ENCODE peak calls at places on chromosomes 4 and X, in eight cellular contexts. K, J, L, F, H, Z, Y and P are unnamed samples.

GRCh38 chr4:15194520-15194919 is 192.2 kb downstream of the CPEB2 start:
- DNase-seq in F (no peak), K (no peak), L (no peak), H (no peak), J (no peak), Y (no peak), Z (no peak), P (no peak)

GRCh38 chr4:16231570-16232252 is 5.4 kb upstream of the TAPT1 start:
- DNase-seq in L (no peak), Y (no peak), J (no peak), Z (no peak), F (no peak), K (no peak), H (no peak), P (no peak)

GRCh38 chrX:24672701-24673190 is 21.0 kb upstream of the POLA1 start:
- DNase-seq in L (no peak), J (no peak), F (peak; percentile 63), Y (no peak), K (no peak), H (peak; percentile 52), Z (no peak), P (no peak)

GRCh38 chr4:2094545-2094944 is 35.4 kb downstream of the NAT8L start:
- DNase-seq in H (no peak), Z (no peak), Y (no peak), K (no peak), L (no peak), J (no peak), F (no peak), P (no peak)

GRCh38 chrX:154092371-154092770 is 5.1 kb downstream of the MECP2 start:
- DNase-seq in J (no peak), K (no peak), L (no peak), F (no peak), H (no peak), Z (no peak), Y (no peak), P (no peak)

GRCh38 chrX:80550722-80551121 is 130.5 kb downstream of the TENT5D start:
- DNase-seq in Z (no peak), Y (peak; percentile 43), H (no peak), L (no peak), K (no peak), J (no peak), F (peak; percentile 6), P (no peak)

GRCh38 chrX:69093960-69094935 is 71.0 kb downstream of the PJA1 start:
- DNase-seq in Z (peak; percentile 31), L (no peak), J (no peak), H (peak; percentile 39), Y (peak; percentile 76), F (peak; percentile 54), K (peak; percentile 74), P (no peak)

GRCh38 chr4:10879411-10880110 is 195.0 kb upstream of the CLNK start:
- DNase-seq in J (no peak), Z (peak; percentile 50), F (no peak), L (no peak), H (no peak), K (no peak), Y (no peak), P (no peak)

GRCh38 chr4:105957680-105958079 is 62.4 kb downstream of the NPNT start:
- DNase-seq in F (peak; percentile 24), Z (no peak), J (no peak), K (no peak), L (no peak), H (no peak), Y (no peak), P (no peak)

GRCh38 chrX:135484636-135485289 is 35.7 kb upstream of the INTS6L start:
- DNase-seq in Y (peak; percentile 27), Z (peak; percentile 20), J (no peak), K (no peak), H (no peak), L (no peak), F (peak; percentile 18), P (no peak)

GRCh38 chr4:117773067-117773946 is 261.0 kb upstream of the NDST3 start:
- DNase-seq in Z (no peak), H (no peak), Y (no peak), L (no peak), F (no peak), K (no peak), J (no peak), P (no peak)

DNA sequence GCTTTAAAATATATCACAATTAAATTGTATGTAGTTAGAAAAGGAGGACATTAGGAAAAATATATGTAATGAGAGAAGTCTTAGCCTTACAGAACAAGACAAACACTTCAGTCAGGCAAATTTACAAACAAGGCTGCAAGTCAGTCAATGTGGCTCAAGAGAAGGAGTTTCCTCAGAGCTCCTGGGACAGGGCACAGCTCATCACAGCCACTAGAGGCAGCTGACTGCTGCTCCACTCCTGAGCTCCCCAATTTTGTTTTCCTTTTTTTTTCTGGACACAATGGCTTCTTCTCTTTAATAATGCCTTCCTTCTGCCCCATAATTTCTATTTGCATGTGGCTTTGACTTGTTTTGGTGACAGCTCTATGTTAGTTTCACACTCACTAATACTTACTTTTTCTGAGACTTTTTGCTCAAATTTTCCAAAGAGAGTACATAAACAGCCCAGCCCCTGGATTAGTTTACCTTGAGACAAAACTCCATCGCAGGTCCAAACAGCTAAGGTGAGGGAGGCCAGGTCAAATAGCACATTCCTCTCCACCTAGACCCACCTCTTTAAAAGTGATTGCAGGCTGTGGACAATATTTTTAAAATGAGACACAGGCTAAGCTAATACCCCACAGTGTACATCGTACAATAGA is 850.4 kb upstream of the FRG1 start:
- DNase-seq in F (peak; percentile 3), H (no peak), Y (peak; percentile 80), L (no peak), K (no peak), Z (peak; percentile 9), J (no peak), P (no peak)
- TF ChIP-seq CTCF in F (peak; percentile 32), H (peak; percentile 68), Y (peak; percentile 74), L (peak; percentile 5), K (no peak), Z (peak; percentile 53), J (no peak), P (peak; percentile 33)

DNA sequence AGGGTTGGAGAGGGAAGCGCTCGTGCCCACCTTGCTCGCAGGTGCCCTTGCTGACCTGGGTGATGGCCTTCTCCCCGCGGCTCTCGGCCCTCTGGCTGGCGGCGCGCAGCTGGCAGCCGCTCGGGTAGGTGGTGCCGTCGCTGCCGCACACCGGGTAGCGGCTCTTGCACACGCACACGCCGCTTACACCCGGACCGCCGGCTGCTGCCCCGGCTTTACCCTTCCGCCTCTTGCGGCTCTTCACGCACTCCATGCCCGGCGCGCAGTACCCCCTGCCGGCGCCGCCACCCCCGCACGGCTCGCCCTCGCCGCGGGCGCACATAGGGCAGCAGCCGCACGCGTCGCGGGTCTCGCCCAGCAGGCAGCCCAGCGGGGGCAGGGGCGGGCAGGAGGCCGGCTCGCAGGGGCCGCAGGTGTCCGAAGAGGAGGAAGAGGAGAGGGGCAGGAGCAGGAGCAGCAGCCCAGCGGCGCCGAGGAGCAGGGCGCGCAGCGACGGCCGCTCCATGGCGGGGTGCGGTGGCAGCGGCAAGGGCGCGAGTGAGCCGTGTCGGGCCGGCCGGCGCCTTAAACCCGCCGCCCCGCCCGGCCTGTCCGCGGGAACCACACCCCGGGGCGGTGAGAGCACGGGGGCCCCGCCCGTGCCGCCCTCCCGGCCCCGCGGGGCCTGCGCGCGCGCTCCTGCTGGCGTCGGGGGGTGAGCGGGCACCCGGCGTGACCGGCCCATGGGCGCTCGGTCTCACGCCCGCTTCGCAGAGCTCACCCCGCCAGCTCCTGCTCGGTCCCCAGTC is at the start of gene IGFBP7:
- DNase-seq in L (peak; percentile 51), J (peak; percentile 87), Z (no peak), H (peak; percentile 9), Y (peak; percentile 47), K (peak; percentile 83), F (peak; percentile 63), P (no peak)
- TF ChIP-seq CTCF in L (no peak), J (no peak), Z (peak; percentile 34), H (peak; percentile 21), Y (no peak), K (no peak), F (no peak), P (no peak)

GRCh38 chr4:153137168-153137567 is 67.1 kb upstream of the TRIM2 start:
- DNase-seq in H (no peak), J (no peak), F (no peak), K (no peak), Z (peak; percentile 77), Y (no peak), L (peak; percentile 18), P (peak; percentile 59)

GRCh38 chr4:153127773-153128494 is 76.3 kb upstream of the TRIM2 start:
- DNase-seq in K (peak; percentile 88), F (peak; percentile 86), H (peak; percentile 98), Y (peak; percentile 95), J (peak; percentile 81), Z (peak; percentile 63), L (peak; percentile 69), P (no peak)

GRCh38 chr4:153126137-153126536 is 78.1 kb upstream of the TRIM2 start:
- DNase-seq in F (no peak), J (no peak), Y (no peak), H (no peak), Z (no peak), L (no peak), K (no peak), P (peak; percentile 80)

GRCh38 chr4:153131478-153132069 is 72.7 kb upstream of the TRIM2 start:
- DNase-seq in F (no peak), L (no peak), Y (peak; percentile 41), Z (no peak), H (no peak), J (no peak), K (no peak), P (no peak)
- TF ChIP-seq CTCF in F (no peak), L (no peak), Y (peak; percentile 61), Z (peak; percentile 42), H (peak; percentile 48), J (no peak), K (no peak), P (peak; percentile 27)

DNA sequence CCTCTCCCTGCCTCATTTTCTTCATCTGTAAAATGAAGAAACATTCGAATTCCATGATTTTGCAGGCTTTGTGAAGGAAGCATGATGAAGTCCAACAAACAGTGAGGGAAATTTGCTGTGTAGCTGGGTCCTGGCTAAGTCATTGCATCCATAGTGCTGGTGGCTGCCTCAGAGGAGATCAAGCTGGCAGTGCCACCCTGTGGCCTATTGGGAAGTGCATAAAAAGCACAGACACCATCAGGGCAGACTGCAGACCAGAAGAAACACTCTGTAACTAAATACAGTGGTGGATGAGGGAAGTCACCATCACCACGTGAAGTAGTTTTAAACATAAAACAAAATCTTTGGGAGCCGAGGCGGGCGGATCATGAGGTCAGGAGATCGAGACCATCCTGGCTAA is 40.7 kb upstream of the DDX3X start:
- DNase-seq in L (peak; percentile 14), Y (peak; percentile 58), J (no peak), Z (no peak), K (no peak), H (no peak), F (peak; percentile 17), P (no peak)
- TF ChIP-seq CTCF in L (no peak), Y (peak; percentile 60), J (no peak), Z (peak; percentile 37), K (no peak), H (peak; percentile 15), F (no peak), P (peak; percentile 46)